ENCODE peak calls at places on chromosome 21, in five cellular contexts. A is IMR-90, K is stomach, L is GM23338, S is fibroblast of lung. M is an unnamed sample. For H3K27me3, the result is how much of the 10 kb centered on the place peaks cover.

GRCh38 chr21:17903929-17904639 is 84.9 kb upstream of the C21orf91 start:
- DNase-seq in A (no peak), L (no peak), S (peak), K (no peak), M (no peak)

GRCh38 chr21:28148400-28149064 is 844.1 kb downstream of the LTN1 start:
- DNase-seq in S (peak), A (peak), L (no peak), K (peak), M (no peak)

GRCh38 chr21:28867401-28867800 is 125.3 kb downstream of the LTN1 start:
- DNase-seq in L (no peak), K (no peak), S (peak), A (peak), M (no peak)

GRCh38 chr21:38989745-38990423 is 184.2 kb downstream of the ETS2 start:
- DNase-seq in S (peak), A (peak), L (no peak), K (peak), M (no peak)

GRCh38 chr21:36747815-36748381 is 49.0 kb downstream of the SIM2 start:
- DNase-seq in S (peak), L (peak), A (peak), K (no peak), M (no peak)

GRCh38 chr21:44916965-44917364 is 3.7 kb downstream of the ITGB2 start:
- DNase-seq in L (no peak), K (no peak), A (no peak), S (peak), M (no peak)

GRCh38 chr21:25979845-25980433 is 190.6 kb downstream of the APP start:
- DNase-seq in A (no peak), L (no peak), K (no peak), S (no peak), M (no peak)

GRCh38 chr21:26743524-26743923 is 101.7 kb downstream of the ADAMTS1 start:
- DNase-seq in S (no peak), A (no peak), K (no peak), L (no peak), M (no peak)

GRCh38 chr21:43590220-43590619 is 69.1 kb downstream of the HSF2BP start:
- DNase-seq in K (no peak), A (no peak), L (no peak), S (peak), M (no peak)

GRCh38 chr21:29696947-29697346 is 242.8 kb downstream of the GRIK1 start:
- DNase-seq in K (no peak), S (peak), A (peak), L (no peak), M (no peak)

GRCh38 chr21:38811257-38811656 is 5.5 kb downstream of the ETS2 start:
- DNase-seq in L (peak), K (no peak), S (peak), A (peak), M (no peak)

GRCh38 chr21:38768385-38769071 is 37.2 kb upstream of the ETS2 start:
- DNase-seq in L (no peak), K (no peak), A (peak), S (peak), M (no peak)

GRCh38 chr21:35932232-35932911 is 128.0 kb downstream of the SETD4 start:
- DNase-seq in A (peak), S (peak), K (no peak), L (no peak), M (peak)

GRCh38 chr21:25062061-25062460 is 545.2 kb downstream of the MRPL39 start:
- DNase-seq in L (peak), S (peak), A (peak), K (no peak), M (no peak)

GRCh38 chr21:38733973-38734546 is 71.7 kb upstream of the ETS2 start:
- DNase-seq in S (peak), K (peak), A (peak), L (peak), M (peak)

GRCh38 chr21:17542371-17542992 is 29.6 kb downstream of the CXADR start:
- DNase-seq in S (peak), L (no peak), A (no peak), K (no peak), M (no peak)

GRCh38 chr21:24420694-24421093 is 1186.6 kb downstream of the MRPL39 start:
- DNase-seq in K (no peak), S (no peak), L (no peak), A (no peak), M (no peak)

GRCh38 chr21:44742418-44743153 is 31.2 kb upstream of the TSPEAR start:
- DNase-seq in A (peak), L (no peak), K (no peak), S (no peak), M (no peak)

GRCh38 chr21:27047331-27048314 is 80.7 kb upstream of the ADAMTS5 start:
- DNase-seq in S (peak), A (peak), K (no peak), L (no peak), M (no peak)

GRCh38 chr21:40351006-40351405 is 483.8 kb downstream of the PCP4 start:
- DNase-seq in A (no peak), L (no peak), S (no peak), K (no peak), M (no peak)

GRCh38 chr21:39103689-39104088 is 79.6 kb downstream of the PSMG1 start:
- DNase-seq in S (no peak), K (no peak), A (peak), L (no peak), M (no peak)

GRCh38 chr21:29942033-29942432 is 2.2 kb upstream of the GRIK1 start:
- DNase-seq in L (no peak), K (no peak), S (no peak), A (no peak), M (no peak)

GRCh38 chr21:28615276-28615675 is 377.4 kb downstream of the LTN1 start:
- DNase-seq in S (peak), K (no peak), A (peak), L (no peak), M (no peak)

GRCh38 chr21:43800124-43800523 is 10.7 kb downstream of the RRP1 start:
- DNase-seq in S (no peak), K (no peak), L (no peak), A (no peak), M (no peak)

GRCh38 chr21:41136286-41136685 is 31.7 kb upstream of the BACE2 start:
- DNase-seq in A (no peak), K (no peak), S (no peak), L (no peak), M (no peak)

GRCh38 chr21:29326914-29327554 is 28.3 kb downstream of the BACH1 start:
- DNase-seq in A (no peak), K (no peak), S (no peak), L (no peak), M (no peak)

GRCh38 chr21:36065497-36066036 is 4.3 kb upstream of the CBR1 start:
- DNase-seq in A (peak), S (peak), L (no peak), K (no peak), M (no peak)

GRCh38 chr21:43884012-43884860 is 19.2 kb downstream of the AGPAT3 start:
- DNase-seq in S (peak), K (peak), A (no peak), L (peak), M (peak)

GRCh38 chr21:28454978-28455600 is 537.6 kb downstream of the LTN1 start:
- DNase-seq in S (peak), L (no peak), K (no peak), A (peak), M (no peak)

GRCh38 chr21:38261851-38262250 is 5.1 kb downstream of the KCNJ15 start:
- DNase-seq in A (peak), L (no peak), S (peak), K (no peak), M (no peak)

GRCh38 chr21:37153935-37154350 is 80.9 kb downstream of the TTC3 start:
- DNase-seq in K (peak), S (peak), A (peak), L (no peak), M (no peak)

GRCh38 chr21:38956006-38956405 is 150.3 kb downstream of the ETS2 start:
- DNase-seq in L (no peak), K (no peak), A (peak), S (no peak), M (no peak)

GRCh38 chr21:25929859-25930520 is 195.2 kb downstream of the GABPA start:
- DNase-seq in K (no peak), S (peak), A (peak), L (peak), M (no peak)

GRCh38 chr21:21101911-21102310 is 103.7 kb downstream of the NCAM2 start:
- DNase-seq in K (no peak), S (peak), L (peak), A (peak), M (peak)

GRCh38 chr21:9741343-9741742 is 780.0 kb upstream of the TPTE start:
- DNase-seq in S (no peak), K (no peak), L (no peak), A (no peak), M (no peak)

GRCh38 chr21:14453339-14453738 is 70.4 kb upstream of the HSPA13 start:
- DNase-seq in L (no peak), S (no peak), A (no peak), K (no peak), M (no peak)

GRCh38 chr21:15768045-15768601 is 38.3 kb downstream of the USP25 start:
- DNase-seq in A (no peak), L (no peak), S (peak), K (no peak), M (no peak)

GRCh38 chr21:42332557-42332956 is 17.3 kb upstream of the TFF3 start:
- DNase-seq in K (no peak), S (no peak), L (no peak), A (no peak), M (no peak)

GRCh38 chr21:42331660-42332059 is 16.5 kb upstream of the TFF3 start:
- DNase-seq in L (no peak), A (no peak), S (no peak), K (no peak), M (no peak)

GRCh38 chr21:42336065-42336464 is 14.7 kb downstream of the TFF2 start:
- DNase-seq in A (peak), S (peak), K (no peak), L (peak), M (no peak)

GRCh38 chr21:42324896-42325295 is 9.7 kb upstream of the TFF3 start:
- DNase-seq in S (no peak), A (no peak), L (no peak), K (no peak), M (no peak)

GRCh38 chr21:42330380-42331336 is 15.4 kb upstream of the TFF3 start:
- DNase-seq in S (no peak), K (no peak), L (no peak), A (no peak), M (no peak)
- H3K27me3 ChIP-seq in S (under half), K (under half), L (under half), A (under half), M (under half)

GRCh38 chr21:32974653-32975052 is 51.1 kb upstream of the OLIG2 start:
- DNase-seq in S (no peak), A (no peak), L (no peak), K (no peak), M (no peak)
- H3K27me3 ChIP-seq in S (under half), A (under half), L (under half), K (under half), M (under half)

DNA sequence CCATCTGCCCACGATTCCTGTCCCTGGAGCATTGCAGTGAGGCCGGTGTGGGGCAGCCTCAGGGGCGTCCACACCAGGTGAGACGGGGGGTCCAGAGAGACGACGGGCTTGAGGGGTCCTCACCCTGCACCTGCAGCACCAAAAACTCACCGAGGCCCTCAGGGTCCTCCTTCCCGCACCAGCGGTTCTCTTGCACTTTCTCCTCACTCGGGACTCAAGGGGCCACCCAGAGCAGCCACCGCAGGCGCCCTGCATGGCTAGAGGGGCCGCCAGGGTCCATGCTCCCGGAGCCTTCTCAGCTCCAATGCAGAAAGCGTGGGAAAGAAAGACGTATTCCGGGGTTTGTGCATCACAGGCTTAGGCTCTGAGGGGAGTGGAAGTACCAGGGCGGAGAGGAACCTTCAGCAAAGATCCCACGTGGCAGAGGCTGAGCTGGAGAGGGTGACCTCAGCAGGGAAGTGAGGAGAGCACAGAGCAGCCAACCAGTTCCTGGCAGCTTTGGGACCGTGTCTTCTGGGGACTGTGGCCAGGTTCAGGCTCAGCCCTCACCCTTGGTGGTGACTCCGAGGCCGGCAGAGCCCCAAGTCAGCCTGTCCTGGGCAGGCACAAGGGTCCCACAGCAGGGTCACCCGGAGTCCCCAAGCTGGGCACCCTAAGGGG is 19.5 kb upstream of the COL6A2 start:
- DNase-seq in K (peak), S (peak), A (no peak), L (no peak), M (no peak)
- H3K27me3 ChIP-seq in K (under half), S (under half), A (under half), L (under half), M (under half)

GRCh38 chr21:33032434-33033047 is 6.8 kb downstream of the OLIG2 start:
- DNase-seq in S (no peak), L (no peak), A (no peak), K (no peak), M (no peak)
- H3K27me3 ChIP-seq in S (half or more), L (half or more), A (half or more), K (under half), M (under half)

GRCh38 chr21:42478504-42478903 is 17.5 kb downstream of the RSPH1 start:
- DNase-seq in L (no peak), K (no peak), A (no peak), S (no peak), M (no peak)

GRCh38 chr21:42479582-42479981 is 16.4 kb downstream of the RSPH1 start:
- DNase-seq in K (peak), S (no peak), A (no peak), L (no peak), M (no peak)

GRCh38 chr21:42481169-42481568 is 14.9 kb downstream of the RSPH1 start:
- DNase-seq in A (no peak), S (no peak), L (no peak), K (no peak), M (no peak)

GRCh38 chr21:42476493-42477342 is 19.3 kb downstream of the RSPH1 start:
- DNase-seq in K (peak), L (no peak), A (no peak), S (no peak), M (no peak)

GRCh38 chr21:42480736-42481135 is 15.3 kb downstream of the RSPH1 start:
- DNase-seq in L (no peak), S (no peak), K (no peak), A (no peak), M (no peak)
- H3K27me3 ChIP-seq in L (under half), S (under half), K (under half), A (under half), M (under half)

DNA sequence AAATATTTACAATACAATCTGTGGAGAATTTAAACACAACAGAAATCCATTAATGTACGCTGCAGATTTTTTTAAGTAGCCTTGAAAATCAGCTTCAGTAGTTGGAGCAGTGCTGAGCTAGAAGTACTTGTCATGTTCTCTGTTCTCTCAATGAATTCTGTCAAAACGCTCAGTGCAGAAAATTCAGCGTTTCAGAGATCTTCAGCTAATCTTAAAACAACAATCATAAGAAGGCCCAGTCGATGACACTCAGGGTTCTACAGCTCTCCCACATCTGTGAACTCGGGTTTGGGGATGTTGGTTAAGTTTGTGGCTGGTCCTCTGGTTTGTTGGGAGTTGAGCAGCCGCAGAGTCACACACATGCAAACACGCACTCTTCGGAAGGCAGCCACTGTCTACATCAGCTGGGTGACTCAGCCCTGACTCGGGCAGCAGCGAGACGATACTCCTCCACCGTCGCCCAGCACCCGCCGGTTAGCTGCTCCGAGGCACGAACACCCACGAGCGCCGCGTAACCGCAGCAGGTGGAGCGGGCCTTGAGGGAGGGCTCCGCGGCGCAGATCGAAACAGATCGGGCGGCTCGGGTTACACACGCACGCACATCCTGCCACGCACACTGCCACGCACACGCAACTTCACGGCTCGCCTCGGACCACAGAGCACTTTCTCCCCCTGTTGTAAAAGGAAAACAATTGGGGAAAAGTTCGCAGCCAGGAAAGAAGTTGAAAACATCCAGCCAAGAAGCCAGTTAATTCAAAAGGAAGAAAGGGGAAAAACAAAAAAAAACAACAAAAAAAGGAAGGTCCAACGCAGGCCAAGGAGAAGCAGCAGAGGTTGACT is 161.2 kb downstream of the RUNX1 start:
- DNase-seq in L (peak), A (peak), K (peak), S (peak), M (peak)
- H3K27me3 ChIP-seq in L (half or more), A (under half), K (under half), S (under half), M (under half)

GRCh38 chr21:46111857-46112730 is 14.2 kb downstream of the COL6A2 start:
- DNase-seq in K (peak), A (no peak), L (no peak), S (no peak), M (no peak)
- H3K27me3 ChIP-seq in K (under half), A (under half), L (under half), S (under half), M (under half)

GRCh38 chr21:31654340-31654739 is 5.2 kb upstream of the SOD1 start:
- DNase-seq in K (no peak), A (no peak), L (peak), S (no peak), M (no peak)

GRCh38 chr21:31658053-31658452 is 1.4 kb upstream of the SOD1 start:
- DNase-seq in S (no peak), A (no peak), K (no peak), L (no peak), M (no peak)

GRCh38 chr21:31659286-31660133 is at the start of gene SOD1:
- DNase-seq in K (peak), S (peak), A (peak), L (peak), M (peak)

GRCh38 chr21:31660134-31660565 is 657 bp downstream of the SOD1 start:
- DNase-seq in L (peak), S (no peak), A (no peak), K (no peak), M (no peak)

GRCh38 chr21:31656199-31657095 is 3.0 kb upstream of the SOD1 start:
- DNase-seq in A (peak), S (peak), L (no peak), K (no peak), M (no peak)
- H3K27me3 ChIP-seq in A (under half), S (under half), L (under half), K (under half), M (under half)

M was measured in HL-60.